ENCODE peak calls at places on chromosomes 7 and 10, in five cellular contexts. H, B, A, X and D are unnamed samples.

GRCh38 chr10:99234739-99235468 is 748 bp downstream of the HPSE2 start:
- DNase-seq in H (peak), B (no peak), A (no peak), X (no peak), D (no peak)

GRCh38 chr7:112646787-112647186 is 143.4 kb downstream of the TMEM168 start:
- DNase-seq in H (peak), B (no peak), A (no peak), X (peak), D (no peak)

GRCh38 chr10:24465124-24465874 is 256.4 kb downstream of the KIAA1217 start:
- DNase-seq in H (no peak), B (no peak), A (no peak), X (no peak), D (no peak)

GRCh38 chr10:95247881-95248583 is 42.8 kb downstream of the PDLIM1 start:
- DNase-seq in H (no peak), B (no peak), A (no peak), X (no peak), D (no peak)

GRCh38 chr10:43965033-43965917 is 316.6 kb upstream of the ZNF32 start:
- DNase-seq in H (no peak), B (no peak), A (peak), X (no peak), D (no peak)

GRCh38 chr7:27611043-27611442 is 51.6 kb downstream of the HIBADH start:
- DNase-seq in H (no peak), B (no peak), A (no peak), X (no peak), D (no peak)

GRCh38 chr10:110873951-110874350 is 2.2 kb downstream of the PDCD4 start:
- DNase-seq in H (no peak), B (no peak), A (no peak), X (no peak), D (no peak)

GRCh38 chr10:114632869-114633715 is 25.0 kb downstream of the ABLIM1 start:
- DNase-seq in H (no peak), B (peak), A (no peak), X (peak), D (no peak)

GRCh38 chr7:127390817-127391590 is 1.5 kb downstream of the ZNF800 start:
- DNase-seq in H (no peak), B (no peak), A (no peak), X (no peak), D (no peak)

GRCh38 chr10:104819731-104820130 is 178.6 kb downstream of the SORCS3 start:
- DNase-seq in H (no peak), B (no peak), A (no peak), X (no peak), D (no peak)

GRCh38 chr10:323651-324293 is 188.5 kb downstream of the ZMYND11 start:
- DNase-seq in H (no peak), B (no peak), A (peak), X (peak), D (peak)

GRCh38 chr10:101694056-101694673 is 805 bp downstream of the FBXW4 start:
- DNase-seq in H (peak), B (peak), A (no peak), X (peak), D (peak)

GRCh38 chr7:35420657-35421056 is 166.8 kb upstream of the TBX20 start:
- DNase-seq in H (no peak), B (no peak), A (no peak), X (no peak), D (no peak)

GRCh38 chr7:867406-868188 is 8.8 kb upstream of the GET4 start:
- DNase-seq in H (no peak), B (no peak), A (no peak), X (no peak), D (no peak)

GRCh38 chr10:96832721-96833219 is 672 bp downstream of the LCOR start:
- DNase-seq in H (peak), B (peak), A (no peak), X (peak), D (peak)
- TF ChIP-seq POLR2AphosphoS5 in H (no peak), B (no peak), A (no peak), X (peak), D (peak)

GRCh38 chr10:48525956-48526355 is 78.9 kb downstream of the ARHGAP22 start:
- DNase-seq in H (no peak), B (no peak), A (no peak), X (no peak), D (no peak)
- H3K4me3 ChIP-seq in H (no peak), B (no peak), A (no peak), X (no peak), D (no peak)

GRCh38 chr10:97921581-97922377 is 72.1 kb downstream of the GOLGA7B start:
- DNase-seq in H (no peak), B (no peak), A (no peak), X (no peak), D (no peak)
- TF ChIP-seq REST in H (no peak), B (no peak), A (no peak), X (no peak), D (no peak)

DNA sequence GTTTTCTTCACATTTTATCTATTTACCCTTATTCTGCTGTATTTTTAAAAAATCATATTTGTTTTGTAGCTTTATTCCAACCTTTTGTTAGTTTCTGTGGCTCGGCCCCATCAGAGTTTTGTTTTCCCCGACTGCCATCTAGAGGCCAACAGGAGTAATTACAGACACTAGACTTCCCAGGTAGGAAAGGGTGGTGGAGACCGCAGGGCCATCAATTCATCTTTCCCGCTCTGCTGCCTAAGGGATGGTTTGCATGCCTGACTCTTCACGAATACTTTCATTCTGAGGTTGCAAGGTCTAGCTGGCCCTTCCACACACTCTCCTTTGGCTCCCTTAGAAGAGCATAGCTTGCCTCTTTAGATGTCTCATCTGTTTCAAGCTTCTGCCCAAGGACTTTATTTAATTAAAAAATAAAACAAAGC is 38.3 kb downstream of the LYZL2 start:
- DNase-seq in H (peak), B (peak), A (no peak), X (peak), D (no peak)
- TF ChIP-seq POLR2AphosphoS5 in H (no peak), B (no peak), A (no peak), X (no peak), D (no peak)

GRCh38 chr10:52318136-52318810 is 4.2 kb downstream of the DKK1 start:
- DNase-seq in H (no peak), B (no peak), A (no peak), X (no peak), D (no peak)

GRCh38 chr10:52316005-52316404 is 1.9 kb downstream of the DKK1 start:
- DNase-seq in H (no peak), B (no peak), A (no peak), X (no peak), D (no peak)

GRCh38 chr10:52314822-52315552 is 906 bp downstream of the DKK1 start:
- DNase-seq in H (peak), B (peak), A (no peak), X (no peak), D (no peak)

GRCh38 chr10:52314007-52314821 is at the start of gene DKK1:
- DNase-seq in H (peak), B (peak), A (no peak), X (peak), D (no peak)

DNA sequence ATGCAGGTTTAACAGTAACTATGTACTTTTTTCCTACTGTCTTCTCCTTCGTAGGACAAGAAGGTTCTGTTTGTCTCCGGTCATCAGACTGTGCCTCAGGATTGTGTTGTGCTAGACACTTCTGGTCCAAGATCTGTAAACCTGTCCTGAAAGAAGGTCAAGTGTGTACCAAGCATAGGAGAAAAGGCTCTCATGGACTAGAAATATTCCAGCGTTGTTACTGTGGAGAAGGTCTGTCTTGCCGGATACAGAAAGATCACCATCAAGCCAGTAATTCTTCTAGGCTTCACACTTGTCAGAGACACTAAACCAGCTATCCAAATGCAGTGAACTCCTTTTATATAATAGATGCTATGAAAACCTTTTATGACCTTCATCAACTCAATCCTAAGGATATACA is 2.4 kb downstream of the DKK1 start:
- DNase-seq in H (no peak), B (no peak), A (no peak), X (no peak), D (no peak)
- H3K4me3 ChIP-seq in H (no peak), B (peak), A (no peak), X (no peak), D (no peak)